ENCODE peak calls at places on chromosomes 11 and 22, in five cellular contexts. S, A, D, X and K are unnamed samples.

GRCh38 chr22:50074056-50074455 is 11.2 kb downstream of the MLC1 start:
- DNase-seq in S (no peak), A (no peak), D (no peak), X (no peak), K (no peak)

GRCh38 chr11:12103411-12104225 is 6.8 kb upstream of the MICAL2 start:
- DNase-seq in S (no peak), A (no peak), D (no peak), X (no peak), K (no peak)

GRCh38 chr11:78100276-78101040 is 20.8 kb upstream of the NDUFC2 start:
- DNase-seq in S (no peak), A (no peak), D (no peak), X (no peak), K (no peak)

GRCh38 chr22:17980638-17981051 is 43.7 kb downstream of the MICAL3 start:
- DNase-seq in S (no peak), A (no peak), D (no peak), X (peak), K (peak)

GRCh38 chr11:1502971-1503707 is 16.6 kb upstream of the MOB2 start:
- DNase-seq in S (no peak), A (peak), D (no peak), X (no peak), K (no peak)

GRCh38 chr22:48700566-48701295 is 1126.9 kb downstream of the BRD1 start:
- DNase-seq in S (no peak), A (no peak), D (no peak), X (no peak), K (no peak)

GRCh38 chr11:14577835-14578529 is 57.8 kb upstream of the PSMA1 start:
- DNase-seq in S (no peak), A (no peak), D (no peak), X (no peak), K (no peak)

GRCh38 chr22:18114495-18114894 is 3.9 kb downstream of the TUBA8 start:
- DNase-seq in S (no peak), A (no peak), D (no peak), X (no peak), K (no peak)

GRCh38 chr11:100681064-100681502 is 6.0 kb upstream of the ARHGAP42 start:
- DNase-seq in S (peak), A (peak), D (no peak), X (peak), K (peak)

GRCh38 chr11:83070878-83071640 is 638 bp downstream of the RAB30 start:
- DNase-seq in S (peak), A (peak), D (peak), X (peak), K (no peak)

GRCh38 chr11:118415739-118416068 is 14.3 kb downstream of the ATP5MG start:
- DNase-seq in S (peak), A (no peak), D (peak), X (peak), K (no peak)

GRCh38 chr11:117843666-117844484 is 19.3 kb upstream of the FXYD2 start:
- DNase-seq in S (peak), A (peak), D (peak), X (peak), K (peak)

GRCh38 chr11:12723410-12724297 is 49.4 kb downstream of the TEAD1 start:
- DNase-seq in S (no peak), A (no peak), D (no peak), X (peak), K (no peak)

GRCh38 chr11:112504056-112504455 is 243.4 kb upstream of the PLET1 start:
- DNase-seq in S (no peak), A (no peak), D (no peak), X (peak), K (no peak)

GRCh38 chr11:130137999-130138398 is 21.6 kb upstream of the ST14 start:
- DNase-seq in S (no peak), A (no peak), D (no peak), X (no peak), K (no peak)

GRCh38 chr11:58625826-58626460 is 3.5 kb downstream of the CNTF start:
- DNase-seq in S (no peak), A (no peak), D (no peak), X (peak), K (no peak)

GRCh38 chr11:116373107-116373506 is 399.7 kb downstream of the BUD13 start:
- DNase-seq in S (no peak), A (no peak), D (no peak), X (no peak), K (no peak)

GRCh38 chr22:21038405-21038804 is 6.0 kb upstream of the SLC7A4 start:
- DNase-seq in S (no peak), A (no peak), D (no peak), X (peak), K (no peak)

GRCh38 chr22:40966683-40967082 is 15.5 kb downstream of the RBX1 start:
- DNase-seq in S (no peak), A (no peak), D (no peak), X (no peak), K (no peak)

GRCh38 chr11:117605331-117605730 is 191.7 kb downstream of the DSCAML1 start:
- DNase-seq in S (no peak), A (no peak), D (no peak), X (no peak), K (no peak)

GRCh38 chr11:31687256-31687655 is 123.9 kb downstream of the PAX6 start:
- DNase-seq in S (no peak), A (no peak), D (no peak), X (no peak), K (no peak)

GRCh38 chr11:133443361-133443760 is 88.9 kb downstream of the OPCML start:
- DNase-seq in S (no peak), A (no peak), D (no peak), X (no peak), K (no peak)

DNA sequence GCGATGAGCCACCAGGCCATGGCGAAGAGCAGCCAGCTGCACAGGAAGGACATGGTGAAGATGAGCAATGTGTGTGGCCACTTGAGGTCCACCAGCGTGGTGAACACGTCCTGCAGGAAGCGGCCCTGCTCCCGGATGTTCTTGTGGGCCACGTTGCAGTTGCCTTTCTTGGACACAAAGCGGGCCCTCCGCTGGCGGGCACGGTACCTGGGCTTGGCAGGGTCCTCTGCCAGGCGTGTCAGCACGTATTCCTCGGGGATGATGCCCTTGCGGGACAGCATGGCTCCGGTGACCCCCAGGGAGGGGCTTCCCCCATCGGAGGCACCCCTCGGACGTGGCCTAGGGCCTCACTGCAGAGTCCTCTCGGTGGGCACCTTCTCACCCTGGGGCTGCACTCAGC is 648 bp downstream of the KCNJ11 start:
- DNase-seq in S (no peak), A (no peak), D (no peak), X (no peak), K (no peak)
- H3K4me3 ChIP-seq in S (no peak), A (no peak), D (no peak), X (no peak), K (no peak)

GRCh38 chr22:23503736-23504440 is 76.2 kb downstream of the IGLL1 start:
- DNase-seq in S (no peak), A (no peak), D (no peak), X (no peak), K (no peak)
- H3K4me3 ChIP-seq in S (no peak), A (no peak), D (no peak), X (no peak), K (no peak)

DNA sequence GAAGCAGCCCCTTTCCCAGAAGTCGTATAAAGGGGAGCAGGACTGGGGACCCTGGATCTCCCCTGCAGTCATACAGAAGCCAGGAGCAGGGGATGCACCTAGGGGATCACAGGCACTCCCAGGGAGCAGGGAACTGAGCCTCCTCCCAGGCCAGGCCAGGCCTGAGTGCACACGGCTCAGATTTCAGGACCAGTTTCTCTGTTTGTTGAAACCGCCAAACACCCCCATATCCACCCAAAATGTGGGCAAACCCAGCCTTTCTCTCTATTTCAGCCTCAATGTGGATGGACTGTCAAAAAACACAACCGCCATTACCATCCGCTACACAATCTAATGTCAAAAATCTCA is 17.5 kb downstream of the MN1 start:
- DNase-seq in S (no peak), A (no peak), D (no peak), X (no peak), K (no peak)
- H3K4me3 ChIP-seq in S (no peak), A (no peak), D (no peak), X (no peak), K (no peak)

GRCh38 chr11:84675631-84676030 is 951.5 kb downstream of the DLG2 start:
- DNase-seq in S (no peak), A (no peak), D (no peak), X (no peak), K (no peak)

GRCh38 chr11:84671325-84672019 is 955.7 kb downstream of the DLG2 start:
- DNase-seq in S (no peak), A (no peak), D (no peak), X (no peak), K (no peak)

DNA sequence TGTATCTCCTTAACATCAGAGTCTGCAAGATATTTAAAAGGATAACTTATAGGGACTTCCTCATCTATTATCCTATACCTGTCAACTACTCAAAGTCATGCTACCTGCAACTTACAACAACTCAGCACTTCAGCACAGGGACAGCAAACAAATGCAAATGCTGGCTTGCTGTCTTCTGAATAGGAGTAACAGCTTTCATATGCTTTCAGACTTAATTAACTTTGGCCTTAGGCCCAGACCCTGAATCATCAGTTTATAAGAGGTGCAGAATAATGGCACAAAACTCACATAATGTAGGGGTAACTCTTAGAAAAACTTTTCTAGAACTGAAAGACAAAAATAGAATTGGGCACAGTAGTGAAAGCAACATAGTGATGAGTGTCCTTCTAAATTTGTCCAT is 953.4 kb downstream of the DLG2 start:
- DNase-seq in S (no peak), A (no peak), D (peak), X (no peak), K (no peak)
- H3K4me3 ChIP-seq in S (no peak), A (no peak), D (no peak), X (no peak), K (no peak)